ENCODE peak calls at places on chromosome 14, in six cellular contexts. V, L, K, I, Z and M are unnamed samples. For H3K4me1, the result is how much of the 10 kb centered on the place peaks cover.

GRCh38 chr14:71362920-71363584 is 455.8 kb downstream of the PCNX1 start:
- DNase-seq in V (no peak), L (no peak), K (no peak), I (no peak), Z (no peak), M (no peak)

GRCh38 chr14:60350366-60350720 is 101.3 kb downstream of the PPM1A start:
- DNase-seq in V (no peak), L (no peak), K (no peak), I (peak), Z (no peak), M (no peak)

GRCh38 chr14:30621354-30621953 is 665 bp upstream of the SCFD1 start:
- DNase-seq in V (peak), L (no peak), K (no peak), I (peak), Z (no peak), M (no peak)

GRCh38 chr14:33271216-33271615 is 332.5 kb downstream of the NPAS3 start:
- DNase-seq in V (no peak), L (no peak), K (no peak), I (peak), Z (no peak), M (no peak)

GRCh38 chr14:100732766-100733100 is 6.0 kb downstream of the DLK1 start:
- DNase-seq in V (no peak), L (peak), K (no peak), I (no peak), Z (no peak), M (no peak)

GRCh38 chr14:68787235-68787727 is 5.6 kb downstream of the ZFP36L1 start:
- DNase-seq in V (no peak), L (peak), K (no peak), I (peak), Z (no peak), M (no peak)

GRCh38 chr14:100307215-100308111 is 1.2 kb upstream of the SLC25A29 start:
- DNase-seq in V (peak), L (no peak), K (no peak), I (peak), Z (peak), M (no peak)

GRCh38 chr14:99378782-99379214 is 101.9 kb downstream of the SETD3 start:
- DNase-seq in V (no peak), L (no peak), K (no peak), I (no peak), Z (no peak), M (no peak)

GRCh38 chr14:32509632-32510187 is 180.6 kb downstream of the AKAP6 start:
- DNase-seq in V (peak), L (peak), K (peak), I (no peak), Z (no peak), M (no peak)

GRCh38 chr14:100400115-100400514 is 77.0 kb downstream of the SLC25A47 start:
- DNase-seq in V (peak), L (no peak), K (no peak), I (no peak), Z (no peak), M (no peak)

GRCh38 chr14:61498303-61498702 is 176.9 kb downstream of the PRKCH start:
- DNase-seq in V (no peak), L (no peak), K (no peak), I (peak), Z (no peak), M (no peak)

GRCh38 chr14:21320913-21321312 is 41.0 kb downstream of the RPGRIP1 start:
- DNase-seq in V (no peak), L (no peak), K (no peak), I (no peak), Z (no peak), M (no peak)

GRCh38 chr14:57478050-57478449 is 15.6 kb downstream of the CCDC198 start:
- DNase-seq in V (no peak), L (no peak), K (no peak), I (no peak), Z (no peak), M (no peak)

GRCh38 chr14:23056257-23056955 is 914 bp downstream of the CDH24 start:
- DNase-seq in V (peak), L (peak), K (peak), I (peak), Z (peak), M (peak)

GRCh38 chr14:100237735-100238418 is 1.1 kb upstream of the YY1 start:
- DNase-seq in V (peak), L (peak), K (no peak), I (peak), Z (peak), M (peak)

GRCh38 chr14:24438198-24439095 is 4.1 kb downstream of the SDR39U1 start:
- DNase-seq in V (no peak), L (no peak), K (no peak), I (no peak), Z (no peak), M (no peak)

GRCh38 chr14:24289649-24290283 is 9.8 kb downstream of the DHRS1 start:
- DNase-seq in V (no peak), L (no peak), K (no peak), I (no peak), Z (no peak), M (no peak)

GRCh38 chr14:61297581-61297980 is 16.4 kb upstream of the TMEM30B start:
- DNase-seq in V (no peak), L (no peak), K (no peak), I (no peak), Z (no peak), M (no peak)

GRCh38 chr14:69693823-69694729 is 72.9 kb upstream of the SRSF5 start:
- DNase-seq in V (peak), L (no peak), K (peak), I (peak), Z (peak), M (no peak)

GRCh38 chr14:91173221-91173670 is 59.4 kb downstream of the DGLUCY start:
- DNase-seq in V (peak), L (peak), K (peak), I (peak), Z (peak), M (peak)

GRCh38 chr14:52286659-52287649 is 19.5 kb downstream of the PTGDR start:
- DNase-seq in V (no peak), L (no peak), K (no peak), I (no peak), Z (no peak), M (no peak)

GRCh38 chr14:103543140-103543539 is 14.1 kb downstream of the TRMT61A start:
- DNase-seq in V (no peak), L (peak), K (peak), I (no peak), Z (no peak), M (no peak)

GRCh38 chr14:103545915-103546650 is 16.4 kb downstream of the BAG5 start:
- DNase-seq in V (no peak), L (peak), K (peak), I (no peak), Z (no peak), M (no peak)

GRCh38 chr14:103543721-103544626 is 15.0 kb downstream of the TRMT61A start:
- DNase-seq in V (no peak), L (peak), K (peak), I (no peak), Z (no peak), M (no peak)

GRCh38 chr14:103545219-103545914 is 16.4 kb downstream of the TRMT61A start:
- DNase-seq in V (no peak), L (peak), K (peak), I (no peak), Z (no peak), M (no peak)

DNA sequence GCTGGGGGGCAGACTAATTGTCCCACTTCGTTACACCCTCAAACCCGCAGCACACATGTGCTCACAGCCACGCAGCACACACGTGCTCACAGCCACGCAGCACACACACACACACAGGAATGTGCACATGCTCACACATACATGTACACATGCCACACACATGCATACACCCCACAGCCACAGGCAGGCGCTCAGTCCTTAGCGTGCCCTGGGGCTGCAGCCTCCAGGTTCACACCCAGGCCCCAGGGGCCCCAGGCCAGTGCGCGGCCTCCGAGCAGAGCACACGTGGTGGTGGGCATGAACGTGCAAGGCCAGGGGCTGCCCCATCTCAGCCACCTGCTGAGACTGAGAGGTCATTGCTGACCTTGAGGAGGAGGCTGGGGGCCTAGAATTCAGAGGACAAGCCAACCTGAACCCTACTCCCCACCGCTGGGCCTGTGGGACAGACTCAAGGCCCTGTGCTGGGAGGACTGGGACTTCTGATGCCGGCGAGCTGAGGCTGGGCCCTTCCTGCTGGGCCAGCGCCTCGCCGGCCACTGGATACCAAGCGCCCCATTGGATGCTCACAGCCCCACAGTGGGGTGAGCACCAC is 15.7 kb downstream of the TRMT61A start:
- DNase-seq in V (no peak), L (no peak), K (peak), I (no peak), Z (no peak), M (no peak)
- H3K4me1 ChIP-seq in V (under half), L (under half), K (under half), I (under half), Z (under half), M (under half)

DNA sequence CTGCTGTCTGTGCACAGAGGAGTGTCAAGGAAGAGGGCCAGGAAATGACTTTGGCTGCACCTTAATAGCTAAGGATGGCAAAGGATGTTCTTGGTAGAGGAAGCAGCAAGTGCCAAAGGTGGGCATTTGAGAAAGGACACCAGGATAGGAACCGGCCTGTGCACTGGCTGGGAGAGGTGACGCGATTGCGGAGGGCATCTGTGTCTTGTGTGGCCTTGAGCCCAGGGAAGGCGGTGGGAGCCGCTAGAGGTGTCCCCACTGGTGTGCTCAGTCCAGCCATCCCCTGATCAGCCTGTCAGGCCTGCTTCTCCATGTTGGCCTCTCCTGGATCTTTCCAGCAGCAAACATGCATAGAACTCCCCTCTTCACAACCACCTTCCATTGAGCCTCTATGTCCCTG is 30.2 kb downstream of the PAPLN start:
- DNase-seq in V (no peak), L (no peak), K (no peak), I (no peak), Z (no peak), M (no peak)
- H3K4me1 ChIP-seq in V (under half), L (under half), K (under half), I (under half), Z (under half), M (under half)

GRCh38 chr14:34749408-34749807 is 35.0 kb upstream of the CFL2 start:
- DNase-seq in V (no peak), L (no peak), K (no peak), I (peak), Z (no peak), M (no peak)
- H3K4me1 ChIP-seq in V (under half), L (under half), K (under half), I (under half), Z (under half), M (under half)

GRCh38 chr14:55585854-55586253 is 5.8 kb downstream of the KTN1 start:
- DNase-seq in V (no peak), L (no peak), K (no peak), I (no peak), Z (no peak), M (no peak)
- H3K4me1 ChIP-seq in V (half or more), L (under half), K (under half), I (under half), Z (half or more), M (under half)

DNA sequence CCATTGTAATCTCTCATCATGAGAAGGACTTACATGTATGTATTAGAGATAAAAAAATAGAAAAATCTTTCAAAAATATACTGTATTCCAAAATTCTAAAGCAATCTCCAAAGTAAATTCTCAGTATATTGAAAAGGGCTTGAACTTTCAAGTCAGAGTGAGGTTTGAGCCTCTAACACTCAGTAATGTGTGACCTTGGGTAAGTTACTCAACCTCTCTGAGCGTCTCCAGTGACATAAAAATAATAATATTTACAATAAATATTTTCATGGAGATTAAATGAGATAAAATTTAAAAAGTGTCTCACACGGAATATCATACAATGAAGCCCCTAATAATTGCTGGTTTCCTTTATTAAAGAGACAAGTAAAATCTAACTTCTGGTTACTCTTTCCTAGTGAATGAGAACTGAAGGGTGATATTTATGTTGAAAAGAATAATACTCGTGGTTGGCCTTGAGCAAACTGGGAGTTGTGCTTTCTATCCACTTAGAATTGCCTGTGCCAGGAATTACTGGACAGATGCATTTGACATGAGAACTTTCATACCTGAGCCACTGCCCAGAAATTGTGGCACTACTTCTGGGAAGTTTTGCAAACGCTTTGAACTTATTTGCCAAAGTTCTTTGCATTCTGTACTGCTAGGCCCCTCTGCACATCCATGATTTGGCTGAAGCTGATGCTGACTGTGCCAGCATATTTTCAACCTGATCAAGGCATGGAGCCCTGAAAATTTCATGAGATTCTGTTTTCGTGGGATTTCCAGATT is 933.7 kb downstream of the GALC start:
- DNase-seq in V (no peak), L (no peak), K (no peak), I (no peak), Z (no peak), M (no peak)
- H3K4me1 ChIP-seq in V (under half), L (under half), K (under half), I (under half), Z (under half), M (under half)

DNA sequence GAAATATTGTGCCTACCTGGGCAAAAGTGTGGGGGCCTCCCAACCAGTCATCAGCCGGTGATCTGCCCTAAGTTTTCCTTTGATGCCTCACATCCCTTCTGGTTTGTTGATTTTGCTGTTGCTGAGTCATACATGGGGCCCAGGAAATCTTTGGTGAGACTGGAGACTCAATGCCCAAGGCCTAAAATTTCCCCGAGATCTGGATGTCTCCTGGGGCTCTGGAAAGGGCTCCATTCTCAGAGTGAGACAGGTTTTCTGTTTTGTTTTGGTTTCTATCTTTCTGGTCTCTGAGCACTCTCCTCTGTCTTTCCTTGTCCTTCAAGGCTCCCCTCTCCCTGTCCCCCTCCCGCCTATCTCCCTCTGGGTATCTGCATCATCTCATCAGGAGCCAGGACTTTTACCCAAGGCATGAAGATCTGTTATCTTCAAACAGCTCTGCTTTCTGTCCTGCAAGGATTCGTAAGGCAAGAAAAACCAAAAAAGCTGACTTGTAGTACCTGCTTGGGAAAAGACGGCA is 152.8 kb upstream of the MAX start:
- DNase-seq in V (no peak), L (no peak), K (no peak), I (peak), Z (no peak), M (peak)
- H3K4me1 ChIP-seq in V (under half), L (under half), K (under half), I (under half), Z (under half), M (half or more)

GRCh38 chr14:104693482-104694431 is 4.3 kb downstream of the INF2 start:
- DNase-seq in V (no peak), L (no peak), K (no peak), I (no peak), Z (no peak), M (no peak)
- H3K4me1 ChIP-seq in V (under half), L (under half), K (under half), I (under half), Z (under half), M (under half)

GRCh38 chr14:59273737-59274136 is 85.3 kb downstream of the DAAM1 start:
- DNase-seq in V (no peak), L (no peak), K (no peak), I (no peak), Z (no peak), M (no peak)
- H3K4me1 ChIP-seq in V (under half), L (under half), K (under half), I (under half), Z (under half), M (under half)

DNA sequence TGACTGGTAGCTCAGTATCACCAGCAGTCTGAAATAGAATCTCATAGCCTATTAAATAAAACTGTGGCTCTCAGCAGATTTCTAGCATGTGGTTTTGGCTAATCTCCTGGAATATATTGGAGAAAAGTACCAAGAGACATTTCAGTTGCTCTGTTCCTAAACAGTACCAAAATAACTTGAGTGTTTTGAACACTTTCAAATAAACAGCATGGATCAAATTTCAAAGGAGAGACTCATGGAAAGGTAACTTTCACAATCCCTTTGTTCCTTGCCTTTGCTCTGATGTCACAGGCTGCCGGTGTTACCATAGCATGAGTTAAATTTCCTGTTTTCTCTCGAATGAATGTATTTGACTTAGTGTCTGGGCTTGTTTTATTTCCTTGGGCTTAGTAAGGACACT is 3.4 kb downstream of the ARG2 start:
- DNase-seq in V (no peak), L (no peak), K (no peak), I (peak), Z (no peak), M (no peak)
- H3K4me1 ChIP-seq in V (under half), L (under half), K (under half), I (under half), Z (under half), M (under half)

DNA sequence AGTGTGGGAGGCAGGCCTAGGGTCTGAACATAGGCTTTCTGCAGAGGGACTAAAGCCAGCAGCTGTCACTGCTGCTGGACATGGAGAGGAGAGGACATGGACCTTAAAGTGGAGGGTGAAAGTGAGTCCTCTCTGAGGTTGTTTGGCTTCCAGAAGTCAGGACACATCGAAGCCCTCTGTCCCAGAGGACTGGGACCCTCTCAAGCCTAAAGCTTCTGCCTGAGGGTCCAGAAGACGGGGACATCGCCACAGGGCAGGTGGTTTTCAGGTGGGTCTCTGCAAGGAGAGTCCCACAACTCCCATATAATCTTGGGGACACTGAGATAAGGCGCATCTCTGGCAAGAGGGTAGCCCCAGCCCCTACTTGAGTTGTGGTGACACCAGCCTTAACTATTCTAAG is 18.9 kb downstream of the ISCA2 start:
- DNase-seq in V (no peak), L (no peak), K (no peak), I (no peak), Z (no peak), M (no peak)
- H3K4me1 ChIP-seq in V (under half), L (under half), K (under half), I (under half), Z (under half), M (under half)